ENCODE peak calls at places on chromosomes 1 and 21, in seven cellular contexts. A is H9, G is neuronal stem cell, Z is mesendoderm, R is mesenchymal stem cell, E is H1, K is trophoblast cell. W is an unnamed sample.

GRCh38 chr1:206606867-206607266 is 5.4 kb downstream of the EIF2D start:
- DNase-seq in G (no peak), E (no peak), R (peak; percentile 56), A (no peak), Z (peak; percentile 65), K (peak; percentile 42), W (peak; percentile 41)

GRCh38 chr1:63643926-63644325 is 50.7 kb downstream of the PGM1 start:
- DNase-seq in R (no peak), Z (peak; percentile 48), K (no peak), A (no peak), E (no peak), G (no peak), W (no peak)

GRCh38 chr1:15323351-15323988 is 76.4 kb downstream of the FHAD1 start:
- DNase-seq in Z (peak; percentile 74), A (peak; percentile 76), G (peak; percentile 76), E (peak; percentile 85), R (peak; percentile 71), K (peak; percentile 91), W (peak; percentile 80)

GRCh38 chr1:87805661-87806376 is 477.1 kb downstream of the LMO4 start:
- DNase-seq in E (no peak), R (no peak), Z (no peak), G (no peak), A (no peak), K (peak; percentile 26), W (peak; percentile 74)

GRCh38 chr1:197391303-197392226 is 123.5 kb downstream of the CRB1 start:
- DNase-seq in G (no peak), A (no peak), R (peak; percentile 50), K (no peak), E (no peak), Z (peak; percentile 27), W (no peak)

GRCh38 chr1:58964880-58965279 is 181.0 kb upstream of the JUN start:
- DNase-seq in A (no peak), Z (no peak), K (peak; percentile 90), R (peak; percentile 77), E (no peak), G (no peak), W (peak; percentile 40)

GRCh38 chr1:116762781-116763115 is 8.5 kb downstream of the CD2 start:
- DNase-seq in A (no peak), G (no peak), Z (no peak), E (peak; percentile 20), K (no peak), R (no peak), W (no peak)

GRCh38 chr1:155527672-155528071 is 34.9 kb downstream of the ASH1L start:
- DNase-seq in Z (peak; percentile 16), R (no peak), G (no peak), A (no peak), E (no peak), K (peak; percentile 80), W (no peak)

GRCh38 chr21:41766051-41766882 is 585 bp downstream of the RIPK4 start:
- DNase-seq in Z (no peak), A (no peak), K (peak; percentile 43), E (peak; percentile 75), R (no peak), G (no peak), W (no peak)

GRCh38 chr1:29643838-29644440 is 407.6 kb downstream of the PTPRU start:
- DNase-seq in K (no peak), R (no peak), E (peak; percentile 30), Z (no peak), A (no peak), G (no peak), W (no peak)

GRCh38 chr1:198281911-198282310 is 125.1 kb downstream of the NEK7 start:
- DNase-seq in K (no peak), Z (no peak), A (no peak), E (no peak), R (no peak), G (no peak), W (no peak)

GRCh38 chr1:77991638-77992037 is 12.8 kb upstream of the FUBP1 start:
- DNase-seq in G (no peak), K (no peak), Z (no peak), A (no peak), E (no peak), R (no peak), W (no peak)

GRCh38 chr1:219265026-219265515 is 91.4 kb downstream of the LYPLAL1 start:
- DNase-seq in Z (no peak), G (no peak), K (no peak), A (no peak), R (no peak), E (no peak), W (no peak)

GRCh38 chr1:91490501-91490900 is 10.2 kb upstream of the CDC7 start:
- DNase-seq in Z (no peak), R (peak; percentile 30), K (peak; percentile 77), G (no peak), A (no peak), E (no peak), W (no peak)
- H3K18ac ChIP-seq in Z (no peak overlapping the region), R (no peak overlapping the region), K (no peak overlapping the region), G (no peak overlapping the region), A (no peak overlapping the region), E (no peak overlapping the region), W (no peak overlapping the region)

DNA sequence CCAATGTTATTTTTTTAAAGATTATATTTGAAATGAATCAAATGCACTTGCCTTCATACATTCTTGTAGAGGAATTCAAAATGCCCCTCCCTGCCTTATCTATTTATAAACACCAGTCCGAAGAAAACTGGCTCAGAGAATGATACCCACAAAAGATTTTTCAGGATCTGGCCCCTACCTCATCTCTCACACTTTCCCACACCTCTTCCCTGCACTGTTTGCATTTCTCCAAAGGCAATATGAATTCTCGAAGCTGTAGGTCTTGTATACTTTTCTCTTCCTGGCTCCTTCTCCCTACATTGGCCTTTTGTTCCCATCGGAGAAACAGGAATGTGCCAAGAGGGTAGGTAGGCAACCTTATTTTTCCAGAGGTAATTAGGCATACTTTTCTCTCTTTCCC is 12.0 kb upstream of the CCDC190 start:
- DNase-seq in R (no peak), Z (no peak), E (no peak), G (no peak), K (no peak), A (no peak), W (no peak)
- H3K18ac ChIP-seq in R (no peak overlapping the region), Z (no peak overlapping the region), E (no peak overlapping the region), G (no peak overlapping the region), K (no peak overlapping the region), A (no peak overlapping the region), W (no peak overlapping the region)

DNA sequence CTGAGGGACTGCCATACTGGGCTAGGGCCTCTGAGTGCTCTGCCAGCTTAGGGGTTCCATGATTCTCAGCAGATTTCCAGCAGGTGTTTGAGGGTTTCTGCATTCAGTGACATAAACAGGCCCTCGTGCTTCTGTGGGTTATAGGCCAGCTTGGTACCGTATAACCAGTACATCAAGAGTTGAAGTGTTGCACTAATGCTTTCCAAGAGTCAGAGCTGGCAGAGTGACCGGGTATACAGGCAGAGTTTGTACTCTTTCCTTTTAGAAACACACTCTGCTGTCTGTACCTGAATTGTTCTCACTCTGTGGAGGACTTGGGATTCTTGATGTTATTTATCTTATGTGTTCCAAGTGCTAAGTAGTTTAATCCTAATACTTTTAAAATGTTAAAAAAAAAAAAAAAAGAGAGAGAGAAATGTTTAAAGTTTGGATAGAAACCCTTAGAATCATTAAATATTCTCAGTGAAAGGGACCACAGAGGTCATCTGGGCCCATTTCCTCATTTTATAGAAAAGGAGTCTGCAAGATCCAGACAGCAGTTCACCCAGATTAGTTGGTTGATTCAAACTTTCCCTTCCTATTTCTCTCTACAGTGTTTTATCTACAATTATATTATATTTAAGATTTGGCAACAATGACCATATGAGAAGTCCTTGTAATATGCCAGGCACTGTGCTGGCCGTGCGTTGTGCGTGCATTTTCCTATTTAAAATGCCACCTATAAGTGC is 325.8 kb downstream of the KIF26B start:
- DNase-seq in R (no peak), E (no peak), A (no peak), K (no peak), Z (no peak), G (no peak), W (no peak)
- H3K18ac ChIP-seq in R (no peak overlapping the region), E (no peak overlapping the region), A (no peak overlapping the region), K (no peak overlapping the region), Z (no peak overlapping the region), G (no peak overlapping the region), W (no peak overlapping the region)

DNA sequence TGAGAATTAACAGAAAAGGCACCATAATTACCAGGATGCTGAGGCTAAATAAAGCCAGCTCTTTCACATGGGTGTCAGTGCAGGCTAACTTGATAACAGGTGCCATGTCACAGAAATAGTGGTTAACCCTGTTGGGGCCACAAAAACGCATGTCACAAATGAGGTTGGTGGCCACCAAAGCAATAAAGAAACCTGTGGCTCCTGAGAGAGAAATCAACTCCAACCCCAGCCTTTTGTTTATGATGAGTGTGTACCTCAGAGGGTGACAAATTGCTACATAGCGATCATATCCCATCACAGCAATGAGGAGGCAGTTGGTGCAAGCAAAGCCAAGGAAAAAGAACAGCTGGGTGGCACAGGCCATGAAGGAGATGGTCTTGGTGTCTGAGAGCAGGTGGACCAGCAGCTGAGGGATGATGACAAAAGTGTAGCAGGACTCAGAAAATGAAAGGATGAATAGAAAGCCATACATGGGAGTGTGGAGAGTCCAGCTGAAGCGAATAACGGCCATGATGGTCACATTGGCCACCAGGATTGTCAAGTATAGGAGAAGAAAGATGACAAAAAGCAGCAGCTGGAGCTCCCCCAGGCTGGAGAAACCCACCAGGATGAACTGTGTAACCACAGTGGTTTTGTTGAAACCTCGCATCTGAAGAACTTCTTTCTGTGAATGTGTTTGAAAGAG is at the start of gene OR10T2:
- DNase-seq in G (no peak), K (no peak), E (no peak), R (no peak), Z (no peak), A (no peak), W (no peak)
- H3K18ac ChIP-seq in G (no peak within 1 kb of the TSS), K (no peak within 1 kb of the TSS), E (no peak within 1 kb of the TSS), R (no peak within 1 kb of the TSS), Z (no peak within 1 kb of the TSS), A (no peak within 1 kb of the TSS), W (no peak within 1 kb of the TSS)

DNA sequence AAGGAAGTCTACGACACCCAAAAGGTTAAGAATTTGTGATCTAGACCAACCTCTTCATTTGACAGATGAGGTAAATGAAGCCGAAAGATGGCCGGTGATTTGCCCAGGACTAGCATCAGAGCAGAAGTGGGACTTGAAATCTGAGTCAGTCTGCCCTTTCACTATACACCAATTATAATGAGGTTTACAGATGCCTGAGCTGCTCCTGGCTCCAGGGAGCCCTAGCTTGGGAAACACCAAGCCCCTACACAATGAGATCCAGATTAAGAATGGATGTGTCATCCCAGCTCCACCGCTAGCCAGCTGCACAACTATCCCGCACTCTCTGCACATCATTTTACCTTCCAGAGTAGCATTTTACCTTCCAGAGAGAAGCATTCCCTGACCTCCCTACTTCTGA is 26.9 kb downstream of the SERTAD4 start:
- DNase-seq in G (no peak), E (no peak), A (no peak), Z (no peak), K (no peak), R (peak; percentile 23), W (peak; percentile 30)
- H3K18ac ChIP-seq in G (no peak overlapping the region), E (no peak overlapping the region), A (no peak overlapping the region), Z (no peak overlapping the region), K (no peak overlapping the region), R (no peak overlapping the region), W (no peak overlapping the region)

W was measured in IMR-90.